ENCODE peak calls at places on chromosomes 16 and 17, in four cellular contexts. I, B, J and P are unnamed samples.

GRCh38 chr16:47928008-47928407 is 227.8 kb downstream of the ABCC12 start:
- DNase-seq in B (no peak), I (no peak), J (no peak), P (peak)

GRCh38 chr16:28210979-28211505 is 723 bp downstream of the XPO6 start:
- DNase-seq in I (peak), B (peak), J (peak), P (peak)

GRCh38 chr17:47847341-47848197 is 3.4 kb downstream of the SP6 start:
- DNase-seq in I (no peak), B (no peak), J (no peak), P (no peak)

GRCh38 chr16:30027588-30028437 is 3.3 kb downstream of the TLCD3B start:
- DNase-seq in J (no peak), I (no peak), B (no peak), P (peak)

GRCh38 chr17:27276653-27277156 is 17.2 kb upstream of the WSB1 start:
- DNase-seq in B (no peak), I (peak), J (no peak), P (no peak)

GRCh38 chr17:35295686-35296085 is 52.8 kb downstream of the SLFN5 start:
- DNase-seq in I (no peak), B (no peak), J (no peak), P (no peak)

GRCh38 chr17:7404737-7405412 is 978 bp upstream of the TMEM256 start:
- DNase-seq in B (peak), J (peak), I (no peak), P (peak)

GRCh38 chr17:225551-225950 is 44.1 kb upstream of the DOC2B start:
- DNase-seq in J (no peak), I (no peak), B (no peak), P (no peak)

GRCh38 chr16:82432261-82432660 is 194.5 kb upstream of the CDH13 start:
- DNase-seq in B (no peak), J (no peak), I (no peak), P (no peak)

GRCh38 chr17:59620518-59621259 is 994 bp downstream of the CLTC start:
- DNase-seq in I (no peak), B (peak), J (peak), P (peak)

GRCh38 chr17:28341516-28341915 is 6.0 kb downstream of the TNFAIP1 start:
- DNase-seq in I (no peak), J (no peak), B (no peak), P (no peak)

GRCh38 chr16:71441348-71441781 is 489 bp downstream of the TLE7 start:
- DNase-seq in J (no peak), B (no peak), I (no peak), P (no peak)

GRCh38 chr16:67372664-67373063 is 20.6 kb downstream of the TPPP3 start:
- DNase-seq in B (no peak), I (peak), J (no peak), P (peak)

GRCh38 chr17:64173646-64174045 is 43.7 kb upstream of the ERN1 start:
- DNase-seq in I (no peak), B (no peak), J (no peak), P (no peak)

GRCh38 chr17:61400786-61401279 is 1.2 kb downstream of the TBX2 start:
- DNase-seq in B (no peak), J (no peak), I (peak), P (no peak)

GRCh38 chr16:85746431-85747227 is 4.3 kb downstream of the C16orf74 start:
- DNase-seq in J (no peak), I (peak), B (no peak), P (no peak)